ENCODE peak calls at places on chromosomes 6 and 20, in nine cellular contexts. X, C, F, V, J, Q, B, L and W are unnamed samples. For H3K9me3, the result is how much of the 10 kb centered on the place peaks cover.

GRCh38 chr6:106628658-106629102 is 618 bp downstream of the RTN4IP1 start:
- DNase-seq in X (no peak), C (no peak), F (peak), V (no peak), J (no peak), Q (no peak), B (no peak), L (no peak), W (no peak)

GRCh38 chr20:53795170-53795569 is 201.5 kb upstream of the ZNF217 start:
- DNase-seq in X (no peak), C (no peak), F (no peak), V (no peak), J (no peak), Q (no peak), B (no peak), L (no peak), W (no peak)

GRCh38 chr6:82818727-82819126 is 246.9 kb downstream of the UBE3D start:
- DNase-seq in X (no peak), C (no peak), F (no peak), V (peak), J (no peak), Q (no peak), B (no peak), L (no peak), W (no peak)

GRCh38 chr6:74073896-74074295 is 377.9 kb downstream of the CD109 start:
- DNase-seq in X (no peak), C (no peak), F (no peak), V (no peak), J (no peak), Q (no peak), B (no peak), L (no peak), W (no peak)

GRCh38 chr20:39588148-39588757 is 626.1 kb downstream of the DHX35 start:
- DNase-seq in X (no peak), C (no peak), F (no peak), V (no peak), J (no peak), Q (no peak), B (no peak), L (no peak), W (no peak)

GRCh38 chr6:155519339-155519738 is 63.7 kb upstream of the NOX3 start:
- DNase-seq in X (no peak), C (no peak), F (no peak), V (no peak), J (no peak), Q (no peak), B (no peak), L (no peak), W (no peak)

GRCh38 chr20:2900845-2901592 is 27.7 kb downstream of the PTPRA start:
- DNase-seq in X (no peak), C (no peak), F (no peak), V (no peak), J (no peak), Q (no peak), B (no peak), L (no peak), W (no peak)

GRCh38 chr6:90497411-90497810 is 89.5 kb downstream of the MAP3K7 start:
- DNase-seq in X (no peak), C (no peak), F (no peak), V (no peak), J (no peak), Q (no peak), B (no peak), L (no peak), W (no peak)

GRCh38 chr6:17419189-17419575 is 25.8 kb downstream of the CAP2 start:
- DNase-seq in X (no peak), C (no peak), F (no peak), V (no peak), J (no peak), Q (no peak), B (no peak), L (no peak), W (no peak)

GRCh38 chr6:37024665-37025337 is 19.3 kb downstream of the FGD2 start:
- DNase-seq in X (no peak), C (no peak), F (no peak), V (no peak), J (no peak), Q (no peak), B (no peak), L (no peak), W (no peak)

GRCh38 chr6:70811788-70812187 is 144.1 kb downstream of the SMAP1 start:
- DNase-seq in X (no peak), C (no peak), F (no peak), V (peak), J (no peak), Q (no peak), B (no peak), L (no peak), W (no peak)

GRCh38 chr6:18284261-18284660 is 19.9 kb upstream of the DEK start:
- DNase-seq in X (no peak), C (no peak), F (no peak), V (no peak), J (no peak), Q (no peak), B (no peak), L (no peak), W (no peak)

GRCh38 chr6:166710084-166710483 is 83.0 kb upstream of the RPS6KA2 start:
- DNase-seq in X (no peak), C (no peak), F (no peak), V (peak), J (no peak), Q (no peak), B (no peak), L (no peak), W (no peak)

GRCh38 chr6:110357696-110358535 is at the start of gene METTL24:
- DNase-seq in X (no peak), C (peak), F (no peak), V (no peak), J (no peak), Q (peak), B (no peak), L (peak), W (no peak)

GRCh38 chr20:56985286-56985685 is 281.2 kb downstream of the BMP7 start:
- DNase-seq in X (no peak), C (no peak), F (no peak), V (no peak), J (no peak), Q (no peak), B (no peak), L (no peak), W (no peak)

GRCh38 chr6:161412795-161413194 is 138.9 kb upstream of the AGPAT4 start:
- DNase-seq in X (no peak), C (no peak), F (no peak), V (no peak), J (no peak), Q (no peak), B (no peak), L (no peak), W (no peak)

GRCh38 chr20:53270792-53271375 is 298.7 kb downstream of the TSHZ2 start:
- DNase-seq in X (no peak), C (no peak), F (no peak), V (no peak), J (no peak), Q (no peak), B (no peak), L (no peak), W (no peak)

GRCh38 chr20:58669287-58670006 is 18.4 kb downstream of the STX16 start:
- DNase-seq in X (no peak), C (no peak), F (no peak), V (no peak), J (no peak), Q (no peak), B (no peak), L (no peak), W (no peak)

GRCh38 chr20:61628901-61629300 is 376.8 kb downstream of the CDH4 start:
- DNase-seq in X (no peak), C (no peak), F (no peak), V (no peak), J (no peak), Q (peak), B (no peak), L (no peak), W (no peak)

GRCh38 chr6:48567016-48567415 is 456.0 kb upstream of the PTCHD4 start:
- DNase-seq in X (no peak), C (no peak), F (no peak), V (no peak), J (no peak), Q (no peak), B (no peak), L (no peak), W (no peak)

GRCh38 chr6:115796061-115796460 is 264.6 kb downstream of the FRK start:
- DNase-seq in X (no peak), C (no peak), F (no peak), V (no peak), J (no peak), Q (no peak), B (no peak), L (no peak), W (no peak)

GRCh38 chr6:157649311-157650260 is 173.5 kb upstream of the SNX9 start:
- DNase-seq in X (no peak), C (peak), F (no peak), V (no peak), J (no peak), Q (peak), B (no peak), L (no peak), W (no peak)

GRCh38 chr20:22438926-22439325 is 145.4 kb downstream of the FOXA2 start:
- DNase-seq in X (no peak), C (no peak), F (no peak), V (no peak), J (no peak), Q (peak), B (no peak), L (no peak), W (no peak)

GRCh38 chr6:18262812-18263560 is 1.3 kb downstream of the DEK start:
- DNase-seq in X (no peak), C (no peak), F (no peak), V (no peak), J (no peak), Q (no peak), B (no peak), L (no peak), W (no peak)

DNA sequence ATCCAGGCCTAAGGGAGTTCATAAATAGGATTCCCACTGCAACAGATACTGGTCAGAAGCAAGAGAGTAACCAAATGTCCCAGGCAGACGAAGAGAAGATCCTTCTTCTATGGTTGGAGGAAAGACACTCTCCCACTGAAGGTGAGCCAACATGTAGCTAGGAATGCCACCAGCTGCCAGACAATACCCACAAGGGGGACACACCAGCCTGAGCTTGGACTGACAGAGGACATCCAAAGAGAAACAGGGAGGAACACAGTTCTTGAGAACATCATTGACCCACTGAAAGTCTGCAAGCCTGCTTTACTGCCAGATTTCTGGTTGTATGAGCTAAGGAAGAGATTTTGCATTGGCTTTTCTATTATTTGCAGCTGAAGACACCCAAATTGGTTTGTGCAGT is 80.1 kb downstream of the PXDC1 start:
- DNase-seq in X (no peak), C (no peak), F (no peak), V (no peak), J (no peak), Q (no peak), B (no peak), L (no peak), W (no peak)
- H3K9me3 ChIP-seq in X (under half), C (under half), F (under half), V (under half), J (under half), Q (under half), B (under half), L (under half), W (under half)

GRCh38 chr6:26044140-26045045 is 42.8 kb upstream of the HFE start:
- DNase-seq in X (peak), C (peak), F (no peak), V (peak), J (no peak), Q (no peak), B (peak), L (peak), W (no peak)

GRCh38 chr6:26048590-26048989 is 38.6 kb upstream of the HFE start:
- DNase-seq in X (no peak), C (no peak), F (no peak), V (no peak), J (no peak), Q (no peak), B (no peak), L (no peak), W (no peak)

GRCh38 chr6:26045939-26046368 is 41.3 kb upstream of the HFE start:
- DNase-seq in X (no peak), C (no peak), F (no peak), V (no peak), J (no peak), Q (no peak), B (no peak), L (no peak), W (no peak)

GRCh38 chr6:26043389-26044139 is 43.7 kb upstream of the HFE start:
- DNase-seq in X (peak), C (no peak), F (no peak), V (peak), J (no peak), Q (peak), B (peak), L (peak), W (peak)

GRCh38 chr6:26045046-26045938 is 41.9 kb upstream of the HFE start:
- DNase-seq in X (peak), C (no peak), F (peak), V (peak), J (peak), Q (peak), B (peak), L (peak), W (peak)
- TF ChIP-seq CTCF in X (no peak), C (no peak), F (peak), V (no peak), J (no peak), Q (peak), B (peak), L (no peak), W (peak)

DNA sequence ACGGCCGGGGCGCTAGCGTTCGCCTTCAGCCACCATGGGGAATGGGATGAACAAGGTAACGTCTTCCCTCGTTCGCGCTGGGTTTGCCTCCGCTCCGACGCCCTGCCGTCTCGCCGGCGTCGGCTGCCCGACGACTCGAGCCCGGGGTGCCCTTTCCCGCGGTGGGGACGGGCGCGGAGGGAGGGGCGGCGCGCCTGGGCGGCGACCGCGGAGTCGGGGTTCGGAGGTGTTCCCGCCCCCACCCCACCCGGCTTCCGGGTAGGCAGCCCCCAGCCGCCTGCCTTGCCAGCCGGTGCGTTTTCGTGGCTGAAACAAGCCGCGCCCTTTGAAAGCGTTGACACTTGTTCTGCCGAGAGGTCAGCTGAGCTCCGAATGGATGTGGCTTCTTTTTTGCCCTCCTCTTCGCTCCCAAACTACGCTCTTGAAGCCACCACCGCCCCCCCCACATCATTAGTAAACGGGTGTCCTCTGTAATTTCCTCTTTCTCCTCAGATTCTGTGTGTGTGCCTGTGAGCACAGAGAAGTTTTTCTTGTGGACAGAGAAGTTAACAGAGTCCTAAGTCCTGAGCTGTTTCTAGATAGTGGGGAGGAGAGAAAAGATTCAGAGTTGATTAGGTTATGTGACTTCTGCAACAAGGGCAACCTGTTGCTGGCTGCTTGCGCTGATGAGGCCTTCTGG is 358 bp downstream of the DUSP22 start:
- DNase-seq in X (peak), C (peak), F (no peak), V (peak), J (no peak), Q (no peak), B (peak), L (peak), W (peak)
- H3K9me3 ChIP-seq in X (under half), C (under half), F (under half), V (under half), J (under half), Q (under half), B (under half), L (under half), W (under half)

DNA sequence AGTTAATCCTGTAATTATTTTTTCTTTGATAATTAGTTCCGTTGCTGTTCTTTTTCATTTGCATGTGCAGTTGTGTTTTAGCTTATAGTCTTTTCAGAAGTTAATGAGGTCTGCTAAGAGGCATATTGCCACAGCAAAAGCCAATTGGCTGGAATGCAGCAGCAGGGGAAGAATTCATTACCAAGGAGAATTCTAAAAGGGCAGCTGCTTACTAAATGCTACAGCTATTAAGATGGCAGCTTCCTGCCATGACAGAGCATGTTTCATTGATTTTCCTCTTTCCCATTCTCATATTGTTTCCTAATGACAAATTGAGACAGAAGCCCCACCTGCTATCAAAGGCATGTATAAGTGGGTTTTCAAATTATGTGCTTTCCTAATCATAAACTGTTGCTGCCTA is 66.6 kb downstream of the CLVS2 start:
- DNase-seq in X (no peak), C (no peak), F (no peak), V (no peak), J (no peak), Q (no peak), B (no peak), L (no peak), W (no peak)
- TF ChIP-seq CTCF in X (no peak), C (no peak), F (no peak), V (no peak), J (no peak), Q (no peak), B (no peak), L (no peak), W (no peak)